ENCODE peak calls at places on chromosome 16, in seven cellular contexts. N, X, J, Z, V, Y and L are unnamed samples.

GRCh38 chr16:17070882-17071592 is 399.7 kb downstream of the XYLT1 start:
- DNase-seq in X (peak), Z (no peak), V (no peak), J (no peak), N (peak), Y (no peak), L (no peak)

GRCh38 chr16:64428463-64428862 is 693.4 kb downstream of the CDH11 start:
- DNase-seq in N (no peak), Y (no peak), X (no peak), Z (peak), J (no peak), V (no peak), L (no peak)

GRCh38 chr16:51665599-51665998 is 514.5 kb upstream of the SALL1 start:
- DNase-seq in J (no peak), Y (no peak), Z (no peak), V (no peak), N (no peak), X (no peak), L (no peak)

GRCh38 chr16:52265446-52265861 is 281.5 kb downstream of the TOX3 start:
- DNase-seq in N (no peak), Z (no peak), V (no peak), J (no peak), Y (peak), X (no peak), L (no peak)

GRCh38 chr16:67882374-67883145 is 2.1 kb upstream of the NRN1L start:
- DNase-seq in Y (no peak), N (no peak), Z (no peak), J (no peak), X (no peak), V (no peak), L (no peak)

GRCh38 chr16:89484923-89485679 is 5.3 kb downstream of the ANKRD11 start:
- DNase-seq in Z (no peak), N (no peak), J (no peak), Y (no peak), V (no peak), X (peak), L (no peak)

GRCh38 chr16:14489460-14489859 is 140.6 kb downstream of the PARN start:
- DNase-seq in N (peak), Z (peak), Y (no peak), X (no peak), J (peak), V (peak), L (peak)

GRCh38 chr16:58563235-58563634 is 47.9 kb downstream of the SETD6 start:
- DNase-seq in Y (no peak), N (no peak), J (no peak), Z (no peak), X (no peak), V (no peak), L (no peak)

GRCh38 chr16:68079616-68080344 is 5.4 kb upstream of the NFATC3 start:
- DNase-seq in J (no peak), Y (no peak), Z (no peak), X (no peak), N (no peak), V (peak), L (peak)

GRCh38 chr16:87074635-87075318 is 242.4 kb downstream of the C16orf95 start:
- DNase-seq in N (no peak), V (no peak), J (no peak), X (peak), Y (no peak), Z (no peak), L (no peak)

GRCh38 chr16:59210955-59211541 is 476.9 kb upstream of the GOT2 start:
- DNase-seq in Y (peak), V (no peak), J (no peak), N (peak), Z (no peak), X (no peak), L (peak)

GRCh38 chr16:15811778-15812750 is 44.8 kb downstream of the MYH11 start:
- DNase-seq in J (no peak), Z (no peak), Y (no peak), N (peak), V (no peak), X (no peak), L (no peak)

GRCh38 chr16:88558457-88559442 is 11.5 kb upstream of the ZC3H18 start:
- DNase-seq in J (peak), Z (peak), Y (no peak), X (no peak), N (peak), V (peak), L (peak)

GRCh38 chr16:30958164-30959083 is 870 bp downstream of the SETD1A start:
- DNase-seq in Z (peak), N (peak), X (no peak), J (peak), Y (no peak), V (peak), L (peak)

GRCh38 chr16:85718682-85719081 is 29.9 kb upstream of the GINS2 start:
- DNase-seq in V (peak), N (peak), Z (no peak), X (no peak), J (no peak), Y (no peak), L (peak)

GRCh38 chr16:55487048-55487803 is 8.2 kb downstream of the MMP2 start:
- DNase-seq in X (no peak), Z (no peak), V (no peak), J (no peak), Y (no peak), N (no peak), L (no peak)

GRCh38 chr16:88941933-88942909 is 34.8 kb downstream of the CBFA2T3 start:
- DNase-seq in J (peak), X (no peak), V (no peak), Z (peak), N (peak), Y (no peak), L (no peak)

GRCh38 chr16:60648260-60648659 is 1388.0 kb downstream of the CDH8 start:
- DNase-seq in N (no peak), X (no peak), Z (no peak), V (no peak), Y (no peak), J (no peak), L (no peak)

GRCh38 chr16:50721549-50722409 is 20.1 kb upstream of the CYLD start:
- DNase-seq in V (no peak), J (no peak), Y (no peak), X (no peak), N (no peak), Z (no peak), L (no peak)

GRCh38 chr16:55444754-55445485 is 34.1 kb upstream of the MMP2 start:
- DNase-seq in V (no peak), N (no peak), J (no peak), Y (no peak), Z (no peak), X (peak), L (no peak)

GRCh38 chr16:35737076-35737475 is 2277.7 kb downstream of the TP53TG3F start:
- DNase-seq in N (peak), J (no peak), Z (no peak), X (no peak), V (no peak), Y (no peak), L (no peak)

GRCh38 chr16:69859105-69859969 is 91.8 kb upstream of the CLEC18A start:
- DNase-seq in J (peak), Z (peak), Y (peak), X (no peak), N (peak), V (peak), L (peak)

GRCh38 chr16:52492789-52493357 is 54.1 kb downstream of the TOX3 start:
- DNase-seq in J (no peak), V (no peak), Z (no peak), Y (no peak), X (peak), N (no peak), L (peak)

GRCh38 chr16:85523602-85524364 is 89.3 kb upstream of the GSE1 start:
- DNase-seq in V (peak), X (no peak), J (no peak), Z (peak), Y (peak), N (peak), L (peak)

GRCh38 chr16:81693047-81693446 is 86.0 kb upstream of the PLCG2 start:
- DNase-seq in Z (no peak), J (no peak), Y (no peak), N (no peak), V (no peak), X (no peak), L (no peak)

GRCh38 chr16:62225675-62226074 is 189.4 kb upstream of the CDH8 start:
- DNase-seq in J (no peak), Z (peak), X (peak), V (peak), Y (peak), N (peak), L (peak)

GRCh38 chr16:49854227-49855203 is 1.4 kb downstream of the ZNF423 start:
- DNase-seq in N (no peak), Y (no peak), V (no peak), J (no peak), X (no peak), Z (peak), L (no peak)

GRCh38 chr16:50282010-50282538 is 15.7 kb downstream of the ADCY7 start:
- DNase-seq in N (no peak), Z (no peak), Y (no peak), V (no peak), X (peak), J (no peak), L (no peak)

GRCh38 chr16:68319185-68319908 is 8.5 kb downstream of the PRMT7 start:
- DNase-seq in Z (no peak), Y (no peak), X (no peak), J (no peak), N (no peak), V (no peak), L (no peak)

GRCh38 chr16:12392585-12393089 is 411.1 kb downstream of the CPPED1 start:
- DNase-seq in Z (no peak), X (no peak), J (no peak), V (peak), N (no peak), Y (no peak), L (no peak)

GRCh38 chr16:48734220-48734619 is 124.2 kb upstream of the N4BP1 start:
- DNase-seq in J (no peak), N (no peak), V (no peak), Y (no peak), X (no peak), Z (no peak), L (no peak)

GRCh38 chr16:25134306-25134705 is 22.8 kb downstream of the LCMT1 start:
- DNase-seq in V (no peak), Y (no peak), X (no peak), Z (no peak), N (no peak), J (no peak), L (no peak)

GRCh38 chr16:53465606-53466290 is 31.5 kb downstream of the RBL2 start:
- DNase-seq in J (peak), X (no peak), Z (no peak), N (no peak), Y (no peak), V (no peak), L (no peak)

GRCh38 chr16:50941651-50942050 is 199.8 kb downstream of the CYLD start:
- DNase-seq in J (no peak), Z (no peak), N (no peak), Y (no peak), X (no peak), V (no peak), L (no peak)

GRCh38 chr16:9248162-9248561 is 156.7 kb downstream of the HAPSTR1 start:
- DNase-seq in X (no peak), N (no peak), Z (no peak), Y (no peak), J (no peak), V (no peak), L (no peak)

GRCh38 chr16:27231692-27232060 is 28.4 kb downstream of the KDM8 start:
- DNase-seq in Y (no peak), J (no peak), X (no peak), Z (no peak), V (no peak), N (no peak), L (no peak)

GRCh38 chr16:67230809-67231660 is 4.1 kb downstream of the TMEM208 start:
- DNase-seq in N (no peak), Z (no peak), X (no peak), Y (no peak), J (no peak), V (no peak), L (no peak)

GRCh38 chr16:12271006-12271405 is 294.5 kb downstream of the SNX29 start:
- DNase-seq in N (peak), Y (peak), J (peak), Z (no peak), X (no peak), V (peak), L (peak)

GRCh38 chr16:7351572-7351971 is 18.9 kb downstream of the RBFOX1 start:
- DNase-seq in J (no peak), X (no peak), V (no peak), N (no peak), Z (no peak), Y (no peak), L (no peak)

GRCh38 chr16:57194512-57194911 is 8.4 kb downstream of the RSPRY1 start:
- DNase-seq in N (peak), Y (no peak), J (peak), X (no peak), V (peak), Z (peak), L (peak)
- TF ChIP-seq JUND in N (no peak), Y (no peak), J (peak), X (no peak), V (no peak), Z (peak), L (peak)

GRCh38 chr16:2507052-2507678 is 6.6 kb upstream of the ATP6V0C start:
- DNase-seq in V (no peak), N (no peak), Y (no peak), J (no peak), X (peak), Z (no peak), L (no peak)

GRCh38 chr16:2508722-2509400 is 4.9 kb upstream of the ATP6V0C start:
- DNase-seq in V (no peak), Z (no peak), N (no peak), J (no peak), Y (no peak), X (no peak), L (no peak)

GRCh38 chr16:2505695-2506094 is 8.1 kb upstream of the ATP6V0C start:
- DNase-seq in Y (no peak), V (no peak), J (no peak), Z (no peak), N (no peak), X (no peak), L (no peak)

GRCh38 chr16:2511128-2511785 is 2.5 kb upstream of the ATP6V0C start:
- DNase-seq in Y (no peak), N (no peak), X (no peak), Z (no peak), V (peak), J (no peak), L (no peak)

GRCh38 chr16:2507679-2508064 is 6.1 kb upstream of the ATP6V0C start:
- DNase-seq in X (no peak), J (no peak), Y (no peak), N (no peak), V (no peak), Z (no peak), L (no peak)
- TF ChIP-seq JUND in X (no peak), J (no peak), Y (no peak), N (no peak), V (no peak), Z (no peak), L (no peak)

GRCh38 chr16:83138976-83139690 is 512.4 kb downstream of the CDH13 start:
- DNase-seq in Y (no peak), V (no peak), X (no peak), N (peak), J (no peak), Z (no peak), L (no peak)
- TF ChIP-seq JUND in Y (no peak), V (no peak), X (no peak), N (no peak), J (no peak), Z (no peak), L (no peak)

GRCh38 chr16:155031-155398 is 2.6 kb downstream of the HBZ start:
- DNase-seq in Z (no peak), V (no peak), N (no peak), J (no peak), X (no peak), Y (no peak), L (no peak)
- TF ChIP-seq JUND in Z (no peak), V (no peak), N (no peak), J (no peak), X (no peak), Y (no peak), L (no peak)